ENCODE peak calls at places on chromosomes 2 and 18, in six cellular contexts. R, H, D, T, B and C are unnamed samples.

GRCh38 chr2:230161180-230161579 is 58.6 kb downstream of the SP110 start:
- DNase-seq in B (no peak), D (no peak), H (no peak), R (no peak), T (no peak), C (no peak)

GRCh38 chr18:1526996-1527395 is 622.3 kb downstream of the ADCYAP1 start:
- DNase-seq in R (no peak), T (no peak), H (no peak), B (no peak), D (no peak), C (no peak)

GRCh38 chr2:128623776-128624424 is 305.2 kb upstream of the HS6ST1 start:
- DNase-seq in H (no peak), D (peak; percentile 27), R (peak; percentile 45), T (peak; percentile 50), B (no peak), C (peak; percentile 64)

GRCh38 chr2:80579756-80580155 is 275.2 kb upstream of the LRRTM1 start:
- DNase-seq in H (no peak), T (no peak), R (no peak), D (no peak), B (no peak), C (no peak)

GRCh38 chr2:105774781-105775337 is 30.1 kb downstream of the NCK2 start:
- DNase-seq in D (no peak), T (no peak), H (no peak), R (no peak), B (no peak), C (no peak)

GRCh38 chr2:151238527-151239487 is 22.9 kb downstream of the RBM43 start:
- DNase-seq in H (peak; percentile 43), D (no peak), B (no peak), R (peak; percentile 33), T (peak; percentile 51), C (peak; percentile 59)

GRCh38 chr2:232348936-232349335 is 29.6 kb upstream of the ALPP start:
- DNase-seq in D (no peak), H (peak; percentile 7), B (no peak), R (no peak), T (peak; percentile 60), C (no peak)

GRCh38 chr2:64404743-64405142 is 49.2 kb upstream of the LGALSL start:
- DNase-seq in T (no peak), D (no peak), R (no peak), B (no peak), H (no peak), C (no peak)

GRCh38 chr18:54852780-54853675 is 24.8 kb downstream of the RAB27B start:
- DNase-seq in D (no peak), H (no peak), R (no peak), B (no peak), T (no peak), C (no peak)

GRCh38 chr2:28393115-28393836 is 618 bp downstream of the FOSL2 start:
- DNase-seq in B (peak; percentile 54), D (peak; percentile 27), R (peak; percentile 38), T (peak; percentile 50), H (peak; percentile 63), C (peak; percentile 63)

GRCh38 chr2:15092691-15093090 is 460.2 kb downstream of the LRATD1 start:
- DNase-seq in R (no peak), H (no peak), D (no peak), T (no peak), B (no peak), C (no peak)

GRCh38 chr2:209682646-209683045 is 89.0 kb upstream of the UNC80 start:
- DNase-seq in R (no peak), D (no peak), B (no peak), T (no peak), H (no peak), C (no peak)

GRCh38 chr2:32453242-32454062 is 96.6 kb downstream of the BIRC6 start:
- DNase-seq in R (no peak), T (no peak), H (no peak), D (no peak), B (no peak), C (no peak)

GRCh38 chr18:159037-159652 is 788 bp downstream of the USP14 start:
- DNase-seq in T (peak; percentile 39), B (no peak), H (no peak), D (peak; percentile 5), R (no peak), C (peak; percentile 21)

GRCh38 chr2:240871071-240871958 is 2.7 kb downstream of the AGXT start:
- DNase-seq in H (no peak), T (no peak), D (no peak), R (no peak), B (no peak), C (no peak)

GRCh38 chr2:15807418-15808220 is 132.7 kb upstream of the MYCN start:
- DNase-seq in B (no peak), T (no peak), D (no peak), H (no peak), R (no peak), C (no peak)

GRCh38 chr2:26621469-26622199 is 19.5 kb downstream of the CIB4 start:
- DNase-seq in R (no peak), T (no peak), H (no peak), D (no peak), B (no peak), C (no peak)

GRCh38 chr2:16653799-16654198 is 11.8 kb downstream of the CYRIA start:
- DNase-seq in R (no peak), B (no peak), H (no peak), T (no peak), D (no peak), C (peak; percentile 43)

GRCh38 chr2:237391140-237391539 is 22.8 kb downstream of the COL6A3 start:
- DNase-seq in B (no peak), R (no peak), T (no peak), D (no peak), H (no peak), C (no peak)

GRCh38 chr2:239730897-239731296 is 294.2 kb downstream of the NDUFA10 start:
- DNase-seq in H (no peak), B (no peak), T (no peak), D (no peak), R (no peak), C (no peak)

GRCh38 chr2:177147093-177147694 is 65.4 kb upstream of the HNRNPA3 start:
- DNase-seq in D (no peak), R (no peak), B (no peak), T (peak; percentile 69), H (no peak), C (peak; percentile 47)

GRCh38 chr18:60485207-60485606 is 112.6 kb upstream of the MC4R start:
- DNase-seq in R (no peak), B (no peak), T (no peak), H (no peak), D (no peak), C (no peak)

GRCh38 chr2:240386321-240386720 is 49.1 kb upstream of the GPC1 start:
- DNase-seq in R (no peak), T (no peak), H (no peak), D (no peak), B (no peak), C (no peak)

GRCh38 chr18:27608742-27609141 is 423.6 kb upstream of the CHST9 start:
- DNase-seq in B (no peak), T (no peak), R (no peak), H (no peak), D (no peak), C (no peak)

GRCh38 chr2:62461707-62462106 is 44.3 kb downstream of the TMEM17 start:
- DNase-seq in R (no peak), D (no peak), T (no peak), H (peak; percentile 18), B (no peak), C (no peak)

GRCh38 chr2:56248965-56249742 is 65.4 kb downstream of the CCDC85A start:
- DNase-seq in D (no peak), R (no peak), H (no peak), B (no peak), T (no peak), C (no peak)

GRCh38 chr18:46366977-46367376 is 262.8 kb downstream of the HAUS1 start:
- DNase-seq in H (no peak), D (no peak), R (no peak), T (no peak), B (no peak), C (no peak)

GRCh38 chr2:235468978-235469694 is 24.7 kb upstream of the AGAP1 start:
- DNase-seq in D (no peak), T (no peak), R (no peak), B (no peak), H (peak; percentile 59), C (no peak)

GRCh38 chr18:72235422-72235821 is 308.7 kb downstream of the CBLN2 start:
- DNase-seq in R (no peak), D (no peak), H (no peak), B (no peak), T (no peak), C (no peak)

GRCh38 chr2:36355157-36355889 is at the start of gene CRIM1:
- DNase-seq in R (peak; percentile 37), H (peak; percentile 84), T (peak; percentile 69), D (peak; percentile 45), B (peak; percentile 47), C (peak; percentile 72)

GRCh38 chr18:75410611-75411010 is 16.9 kb downstream of the SMIM21 start:
- DNase-seq in H (no peak), R (no peak), D (no peak), B (no peak), T (no peak), C (no peak)

GRCh38 chr2:17800693-17801458 is 15.4 kb upstream of the MSGN1 start:
- DNase-seq in B (no peak), R (no peak), D (no peak), H (no peak), T (no peak), C (no peak)

GRCh38 chr2:9644603-9645002 is 13.8 kb upstream of the YWHAQ start:
- DNase-seq in D (no peak), H (no peak), R (no peak), T (no peak), B (no peak), C (no peak)

GRCh38 chr2:136765256-136765735 is at the start of gene THSD7B:
- DNase-seq in B (no peak), R (peak; percentile 8), D (no peak), T (peak; percentile 49), H (no peak), C (peak; percentile 13)

GRCh38 chr2:112006076-112006410 is 49.0 kb upstream of the TMEM87B start:
- DNase-seq in B (no peak), R (no peak), T (no peak), H (no peak), D (no peak), C (no peak)

GRCh38 chr18:4765401-4765800 is 310.3 kb upstream of the DLGAP1 start:
- DNase-seq in B (no peak), H (no peak), D (no peak), T (no peak), R (no peak), C (no peak)

GRCh38 chr2:136119717-136120675 is 2.0 kb upstream of the CXCR4 start:
- DNase-seq in D (no peak), B (no peak), H (no peak), R (no peak), T (no peak), C (no peak)